ENCODE peak calls at places on chromosomes 2 and 18, in four cellular contexts. S, Z, V and H are unnamed samples.

GRCh38 chr2:238423561-238424312 is 3.0 kb upstream of the ASB1 start:
- DNase-seq in V (no peak), Z (no peak), S (peak), H (no peak)

GRCh38 chr2:85886585-85886984 is 2.2 kb downstream of the ST3GAL5 start:
- DNase-seq in V (peak), S (peak), Z (peak), H (no peak)

GRCh38 chr2:181679544-181679979 is 755 bp downstream of the NEUROD1 start:
- DNase-seq in Z (no peak), S (no peak), V (no peak), H (no peak)

GRCh38 chr2:49288113-49288710 is 133.9 kb upstream of the FSHR start:
- DNase-seq in Z (no peak), S (no peak), V (no peak), H (peak)

GRCh38 chr2:190585000-190585678 is 50.6 kb upstream of the NEMP2 start:
- DNase-seq in Z (no peak), S (no peak), V (no peak), H (no peak)

GRCh38 chr2:239943991-239944441 is 81.1 kb downstream of the NDUFA10 start:
- DNase-seq in S (no peak), Z (no peak), V (peak), H (no peak)

GRCh38 chr2:2640371-2640770 is 309.3 kb upstream of the MYT1L start:
- DNase-seq in Z (no peak), V (no peak), S (no peak), H (no peak)

GRCh38 chr2:85888745-85889647 is at the start of gene ST3GAL5:
- DNase-seq in S (peak), Z (peak), V (peak), H (no peak)

GRCh38 chr2:138474093-138474834 is 27.3 kb upstream of the SPOPL start:
- DNase-seq in Z (no peak), V (no peak), S (no peak), H (no peak)

GRCh38 chr2:57180042-57180567 is 866.5 kb upstream of the VRK2 start:
- DNase-seq in Z (no peak), V (no peak), S (peak), H (no peak)

GRCh38 chr2:14223576-14223975 is 408.9 kb upstream of the LRATD1 start:
- DNase-seq in Z (no peak), S (no peak), V (no peak), H (no peak)

GRCh38 chr2:151063271-151063670 is 198.4 kb downstream of the RBM43 start:
- DNase-seq in Z (no peak), S (peak), V (no peak), H (peak)

GRCh38 chr2:103179800-103180199 is 418.0 kb downstream of the TMEM182 start:
- DNase-seq in Z (no peak), S (no peak), V (no peak), H (no peak)

GRCh38 chr2:231093956-231094355 is 30.9 kb downstream of the HTR2B start:
- DNase-seq in Z (no peak), V (no peak), S (no peak), H (no peak)

GRCh38 chr2:205712983-205713531 is 30.8 kb downstream of the NRP2 start:
- DNase-seq in S (no peak), V (no peak), Z (no peak), H (no peak)

GRCh38 chr2:8312861-8313768 is 368.7 kb upstream of the ID2 start:
- DNase-seq in S (peak), V (no peak), Z (no peak), H (peak)

GRCh38 chr2:145044506-145044905 is 524.6 kb upstream of the ZEB2 start:
- DNase-seq in V (no peak), Z (no peak), S (no peak), H (no peak)

GRCh38 chr2:42754021-42754775 is 9.7 kb downstream of the OXER1 start:
- DNase-seq in S (no peak), V (peak), Z (no peak), H (no peak)

GRCh38 chr2:229300371-229300770 is 29.3 kb upstream of the PID1 start:
- DNase-seq in V (no peak), Z (no peak), S (no peak), H (no peak)

GRCh38 chr2:2222931-2223330 is 108.1 kb downstream of the MYT1L start:
- DNase-seq in V (no peak), S (no peak), Z (no peak), H (no peak)

GRCh38 chr2:233764264-233764663 is 4.2 kb downstream of the UGT1A1 start:
- DNase-seq in S (peak), V (no peak), Z (no peak), H (no peak)

GRCh38 chr2:40158781-40159180 is 293.1 kb downstream of the SLC8A1 start:
- DNase-seq in V (no peak), S (no peak), Z (no peak), H (no peak)

GRCh38 chr18:45951021-45951714 is 16.0 kb downstream of the EPG5 start:
- DNase-seq in V (no peak), S (peak), Z (no peak), H (peak)

GRCh38 chr18:53070706-53071105 is 730.7 kb downstream of the DCC start:
- DNase-seq in V (no peak), S (no peak), Z (no peak), H (no peak)

GRCh38 chr2:19120941-19121750 is 237.3 kb downstream of the OSR1 start:
- DNase-seq in V (no peak), Z (peak), S (peak), H (no peak)

GRCh38 chr2:60498176-60499081 is 55.0 kb downstream of the BCL11A start:
- DNase-seq in V (no peak), S (no peak), Z (no peak), H (no peak)

GRCh38 chr2:199850250-199850717 is 708 bp downstream of the FTCDNL1 start:
- DNase-seq in Z (no peak), S (no peak), V (no peak), H (no peak)
- H3K4me3 ChIP-seq in Z (peak), S (peak), V (peak), H (peak)

DNA sequence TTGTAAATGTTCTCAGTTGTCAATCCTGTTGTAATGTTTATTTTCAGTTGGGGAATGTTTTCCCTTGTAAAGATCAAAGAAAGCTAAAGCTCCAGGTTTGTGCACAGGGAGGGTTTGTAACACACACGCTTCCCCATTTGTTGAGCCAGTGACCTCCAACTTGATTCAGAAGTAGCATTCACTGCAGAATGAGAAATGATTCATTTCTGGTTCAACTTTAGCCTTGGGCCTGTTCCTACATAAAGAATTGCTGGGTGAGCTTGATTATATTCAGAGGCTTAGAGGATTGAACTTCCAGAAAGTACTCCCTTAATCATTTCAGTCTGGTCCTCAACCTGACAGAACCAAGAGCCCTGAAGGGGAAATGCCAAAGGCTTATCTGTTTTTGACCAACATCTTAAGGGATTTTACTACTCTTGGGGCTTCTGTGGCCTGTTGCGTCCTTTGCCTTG is 70.6 kb upstream of the CAVIN2 start:
- DNase-seq in V (no peak), Z (no peak), S (no peak), H (no peak)
- TF ChIP-seq CTCF in V (no peak), Z (no peak), S (no peak), H (no peak)

GRCh38 chr2:108377411-108377810 is 343 bp upstream of the SULT1C4 start:
- DNase-seq in S (no peak), V (no peak), Z (no peak), H (no peak)
- H3K4me3 ChIP-seq in S (no peak), V (peak), Z (peak), H (peak)

DNA sequence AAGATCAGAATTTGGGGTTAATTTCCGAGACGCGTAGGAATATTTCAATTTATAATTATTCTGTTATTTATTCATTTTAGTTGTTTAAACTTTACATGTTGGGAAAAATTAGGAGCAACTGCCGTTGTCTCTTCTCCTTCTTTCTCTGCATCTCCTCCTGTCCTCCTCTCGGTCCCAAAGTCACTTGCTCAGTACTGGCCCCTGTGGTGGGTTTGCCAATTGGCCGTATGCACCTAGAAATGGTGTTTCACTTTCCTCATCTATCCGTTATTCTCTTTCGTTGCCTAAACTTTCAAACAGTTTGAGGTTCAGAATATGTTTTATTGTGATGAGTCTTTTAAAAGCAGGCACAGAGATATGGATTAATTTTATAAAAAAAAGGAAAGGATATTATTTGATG is 517.9 kb downstream of the PLCL1 start:
- DNase-seq in V (no peak), Z (no peak), S (no peak), H (no peak)
- TF ChIP-seq CTCF in V (peak), Z (no peak), S (no peak), H (peak)

GRCh38 chr2:207765960-207766582 is 3.6 kb downstream of the FZD5 start:
- DNase-seq in Z (no peak), V (no peak), S (no peak), H (no peak)

GRCh38 chr2:207768168-207768890 is 1.4 kb downstream of the FZD5 start:
- DNase-seq in V (peak), Z (peak), S (peak), H (no peak)

GRCh38 chr2:207765541-207765940 is 4.2 kb downstream of the FZD5 start:
- DNase-seq in Z (no peak), V (no peak), S (no peak), H (no peak)

GRCh38 chr2:207767461-207768167 is 2.1 kb downstream of the FZD5 start:
- DNase-seq in V (no peak), S (peak), Z (peak), H (no peak)

GRCh38 chr2:207766697-207767460 is 2.8 kb downstream of the FZD5 start:
- DNase-seq in V (no peak), S (no peak), Z (no peak), H (no peak)
- H3K4me3 ChIP-seq in V (no peak), S (no peak), Z (no peak), H (no peak)

DNA sequence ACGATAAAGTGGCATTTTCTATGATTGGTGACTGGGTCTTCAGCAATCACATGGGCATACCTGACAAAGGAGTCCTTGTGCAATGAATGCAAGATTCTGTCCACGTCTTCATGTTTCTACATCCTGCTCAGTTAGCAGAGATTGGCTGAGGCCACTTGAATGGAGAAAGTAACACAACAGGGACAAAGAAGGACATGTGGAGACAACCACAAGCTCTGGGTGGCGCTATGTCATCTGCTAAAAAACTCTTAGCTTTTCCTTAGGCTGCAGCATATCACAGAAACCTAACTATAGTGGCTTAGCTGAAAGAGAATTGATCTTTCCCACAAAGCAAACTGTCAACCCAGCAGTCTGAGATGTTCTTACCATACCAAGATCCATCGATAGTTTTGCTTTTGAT is 1109.7 kb downstream of the SOCS6 start:
- DNase-seq in Z (no peak), V (peak), S (no peak), H (no peak)
- TF ChIP-seq CTCF in Z (peak), V (peak), S (no peak), H (peak)

GRCh38 chr2:70261501-70261900 is 3.6 kb downstream of the PCYOX1 start:
- DNase-seq in V (no peak), Z (no peak), S (no peak), H (no peak)
- H3K4me3 ChIP-seq in V (no peak), Z (no peak), S (no peak), H (no peak)

GRCh38 chr2:25567406-25567805 is 106.0 kb downstream of the DTNB start:
- DNase-seq in V (no peak), Z (no peak), S (peak), H (no peak)
- TF ChIP-seq CTCF in V (peak), Z (peak), S (peak), H (peak)

GRCh38 chr2:6310186-6310909 is 555.4 kb downstream of the CMPK2 start:
- DNase-seq in Z (no peak), S (no peak), V (no peak), H (no peak)

GRCh38 chr2:6308986-6309385 is 556.7 kb downstream of the CMPK2 start:
- DNase-seq in Z (no peak), V (no peak), S (no peak), H (no peak)

GRCh38 chr2:6312377-6312776 is 553.3 kb downstream of the CMPK2 start:
- DNase-seq in Z (no peak), S (no peak), V (no peak), H (no peak)

GRCh38 chr2:6309415-6310185 is 556.1 kb downstream of the CMPK2 start:
- DNase-seq in V (no peak), S (no peak), Z (no peak), H (no peak)

GRCh38 chr2:6310910-6311215 is 554.8 kb downstream of the CMPK2 start:
- DNase-seq in S (no peak), Z (no peak), V (no peak), H (no peak)
- H3K4me3 ChIP-seq in S (no peak), Z (no peak), V (no peak), H (no peak)

DNA sequence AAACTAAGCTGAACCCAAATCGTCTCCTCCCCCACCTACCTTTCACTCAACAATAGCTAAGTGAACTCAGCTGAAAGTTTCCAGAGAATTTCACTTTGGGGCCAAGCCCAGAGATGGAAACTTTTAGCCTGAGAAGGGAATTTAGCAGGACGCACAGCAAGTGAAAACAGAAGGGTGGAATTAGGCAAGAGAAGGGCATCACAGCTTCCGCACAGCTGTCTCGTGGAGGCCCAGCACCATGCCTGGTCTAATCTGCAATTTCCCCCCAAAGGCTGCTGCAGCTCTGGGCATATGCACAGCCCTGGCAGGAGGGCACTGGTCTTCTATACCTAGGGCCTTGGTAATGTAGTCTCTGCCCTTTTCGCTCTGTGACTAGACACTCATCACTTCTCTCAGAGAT is 262.0 kb downstream of the TNS1 start:
- DNase-seq in S (no peak), V (no peak), Z (no peak), H (no peak)
- TF ChIP-seq CTCF in S (no peak), V (no peak), Z (no peak), H (no peak)